ENCODE peak calls at places on chromosomes 3 and 15, in five cellular contexts. W is SW 1271, F is epithelial cell of esophagus, J is colonic mucosa, T is right cardiac atrium. D is an unnamed sample.
A peak's percentile ranks its signal among the peaks of the same experiment; 100 is the strongest.

GRCh38 chr3:126549861-126550487 is 8.8 kb downstream of the C3orf22 start:
- DNase-seq in W (no peak), F (no peak), J (no peak), T (peak; percentile 48), D (peak; percentile 6)

GRCh38 chr3:128730521-128730920 is 4.5 kb downstream of the RAB7A start:
- DNase-seq in W (no peak), F (no peak), J (no peak), T (no peak), D (no peak)

GRCh38 chr3:194130807-194131589 is 5.0 kb upstream of the HES1 start:
- DNase-seq in W (no peak), F (peak; percentile 56), J (peak; percentile 70), T (peak; percentile 79), D (no peak)

GRCh38 chr3:46926871-46927717 is 49.5 kb downstream of the CCDC12 start:
- DNase-seq in W (no peak), F (peak; percentile 42), J (peak; percentile 42), T (no peak), D (no peak)

GRCh38 chr15:83413054-83413719 is 34.0 kb upstream of the SH3GL3 start:
- DNase-seq in W (no peak), F (no peak), J (no peak), T (no peak), D (no peak)

GRCh38 chr15:73571346-73571745 is 61.8 kb downstream of the NPTN start:
- DNase-seq in W (no peak), F (no peak), J (no peak), T (no peak), D (no peak)

GRCh38 chr3:71537211-71537611 is 46.3 kb downstream of the FOXP1 start:
- DNase-seq in W (no peak), F (peak; percentile 81), J (no peak), T (no peak), D (peak; percentile 92)

GRCh38 chr3:17038141-17038540 is 153.4 kb downstream of the PLCL2 start:
- DNase-seq in W (no peak), F (no peak), J (no peak), T (no peak), D (no peak)

GRCh38 chr3:47571391-47572165 is 7.1 kb downstream of the CSPG5 start:
- DNase-seq in W (no peak), F (no peak), J (no peak), T (no peak), D (no peak)

GRCh38 chr3:69838217-69838616 is 99.0 kb downstream of the MITF start:
- DNase-seq in W (no peak), F (peak; percentile 9), J (no peak), T (no peak), D (no peak)

GRCh38 chr3:178455264-178455663 is 81.0 kb upstream of the KCNMB2 start:
- DNase-seq in W (no peak), F (peak; percentile 27), J (no peak), T (no peak), D (no peak)

GRCh38 chr15:51265037-51265555 is 73.3 kb downstream of the CYP19A1 start:
- DNase-seq in W (no peak), F (no peak), J (no peak), T (no peak), D (no peak)

GRCh38 chr3:14540821-14541385 is 761 bp upstream of the GRIP2 start:
- DNase-seq in W (no peak), F (no peak), J (no peak), T (peak; percentile 27), D (no peak)

GRCh38 chr15:74175271-74176191 is 2.0 kb downstream of the ISLR start:
- DNase-seq in W (no peak), F (no peak), J (no peak), T (no peak), D (no peak)

GRCh38 chr3:50124363-50125226 is 30.5 kb upstream of the SEMA3F start:
- DNase-seq in W (no peak), F (peak; percentile 32), J (no peak), T (no peak), D (no peak)

GRCh38 chr15:66723826-66724731 is 22.0 kb downstream of the SMAD6 start:
- DNase-seq in W (no peak), F (no peak), J (no peak), T (no peak), D (no peak)

GRCh38 chr15:48040166-48040817 is 80.5 kb upstream of the SLC24A5 start:
- DNase-seq in W (no peak), F (peak; percentile 82), J (peak; percentile 29), T (no peak), D (peak; percentile 59)

GRCh38 chr15:52511084-52511483 is 17.6 kb downstream of the MYO5A start:
- DNase-seq in W (no peak), F (no peak), J (no peak), T (no peak), D (no peak)

D was measured in adrenal gland.